ENCODE peak calls at places on chromosomes 5 and 9, in four cellular contexts. One of them, this sample, is unnamed.

GRCh38 chr5:172907657-172908056 is 51.6 kb upstream of the RPL26L1 start:
- DNase-seq in NCI-H1694: no peak
- DNase-seq in activated CD4-positive, alpha-beta T cell treated with anti-CD3 and anti-CD28 coated beads for 1 hour: no peak
- DNase-seq in T-helper 2 cell: no peak
- DNase-seq in this sample: no peak

GRCh38 chr5:140258016-140258415 is 44.9 kb downstream of the PFDN1 start:
- DNase-seq in NCI-H1694: no peak
- DNase-seq in T-helper 2 cell: no peak
- DNase-seq in activated CD4-positive, alpha-beta T cell treated with anti-CD3 and anti-CD28 coated beads for 1 hour: no peak
- DNase-seq in this sample: no peak

GRCh38 chr5:139740138-139740992 is 55.2 kb upstream of the PSD2 start:
- DNase-seq in T-helper 2 cell: no peak
- DNase-seq in NCI-H1694: peak; percentile 31
- DNase-seq in activated CD4-positive, alpha-beta T cell treated with anti-CD3 and anti-CD28 coated beads for 1 hour: no peak
- DNase-seq in this sample: no peak

GRCh38 chr5:39399135-39400036 is 25.4 kb downstream of the DAB2 start:
- DNase-seq in NCI-H1694: no peak
- DNase-seq in T-helper 2 cell: no peak
- DNase-seq in activated CD4-positive, alpha-beta T cell treated with anti-CD3 and anti-CD28 coated beads for 1 hour: no peak
- DNase-seq in this sample: no peak

GRCh38 chr9:124037790-124038189 is 26.2 kb downstream of the LHX2 start:
- DNase-seq in NCI-H1694: no peak
- DNase-seq in activated CD4-positive, alpha-beta T cell treated with anti-CD3 and anti-CD28 coated beads for 1 hour: no peak
- DNase-seq in T-helper 2 cell: no peak
- DNase-seq in this sample: no peak

GRCh38 chr9:101119206-101119819 is 90.8 kb downstream of the PLPPR1 start:
- DNase-seq in T-helper 2 cell: no peak
- DNase-seq in NCI-H1694: peak; percentile 60
- DNase-seq in activated CD4-positive, alpha-beta T cell treated with anti-CD3 and anti-CD28 coated beads for 1 hour: no peak
- DNase-seq in this sample: no peak

GRCh38 chr9:120440791-120441190 is 139.2 kb downstream of the CDK5RAP2 start:
- DNase-seq in NCI-H1694: no peak
- DNase-seq in activated CD4-positive, alpha-beta T cell treated with anti-CD3 and anti-CD28 coated beads for 1 hour: no peak
- DNase-seq in T-helper 2 cell: no peak
- DNase-seq in this sample: no peak

GRCh38 chr5:139664273-139664693 is 16.1 kb downstream of the CXXC5 start:
- DNase-seq in T-helper 2 cell: no peak
- DNase-seq in NCI-H1694: no peak
- DNase-seq in activated CD4-positive, alpha-beta T cell treated with anti-CD3 and anti-CD28 coated beads for 1 hour: no peak
- DNase-seq in this sample: no peak

GRCh38 chr5:113520429-113520828 is 6.9 kb downstream of the YTHDC2 start:
- DNase-seq in NCI-H1694: no peak
- DNase-seq in activated CD4-positive, alpha-beta T cell treated with anti-CD3 and anti-CD28 coated beads for 1 hour: no peak
- DNase-seq in T-helper 2 cell: no peak
- DNase-seq in this sample: no peak

GRCh38 chr5:35608881-35609779 is 8.5 kb upstream of the SPEF2 start:
- DNase-seq in activated CD4-positive, alpha-beta T cell treated with anti-CD3 and anti-CD28 coated beads for 1 hour: no peak
- DNase-seq in NCI-H1694: no peak
- DNase-seq in T-helper 2 cell: no peak
- DNase-seq in this sample: no peak

GRCh38 chr9:88173378-88173999 is 35.2 kb upstream of the SPATA31C2 start:
- DNase-seq in NCI-H1694: peak; percentile 57
- DNase-seq in T-helper 2 cell: no peak
- DNase-seq in activated CD4-positive, alpha-beta T cell treated with anti-CD3 and anti-CD28 coated beads for 1 hour: peak; percentile 23
- DNase-seq in this sample: no peak

GRCh38 chr5:8522635-8523034 is 653.7 kb downstream of the MTRR start:
- DNase-seq in T-helper 2 cell: no peak
- DNase-seq in activated CD4-positive, alpha-beta T cell treated with anti-CD3 and anti-CD28 coated beads for 1 hour: no peak
- DNase-seq in NCI-H1694: no peak
- DNase-seq in this sample: no peak

GRCh38 chr5:55613112-55613868 is 78.5 kb upstream of the PLPP1 start:
- DNase-seq in activated CD4-positive, alpha-beta T cell treated with anti-CD3 and anti-CD28 coated beads for 1 hour: no peak
- DNase-seq in T-helper 2 cell: no peak
- DNase-seq in NCI-H1694: no peak
- DNase-seq in this sample: no peak

GRCh38 chr5:135737701-135738563 is 96.5 kb upstream of the SLC25A48 start:
- DNase-seq in T-helper 2 cell: no peak
- DNase-seq in activated CD4-positive, alpha-beta T cell treated with anti-CD3 and anti-CD28 coated beads for 1 hour: no peak
- DNase-seq in NCI-H1694: no peak
- DNase-seq in this sample: peak; percentile 77

GRCh38 chr5:35308391-35308790 is 78.1 kb upstream of the PRLR start:
- DNase-seq in T-helper 2 cell: no peak
- DNase-seq in activated CD4-positive, alpha-beta T cell treated with anti-CD3 and anti-CD28 coated beads for 1 hour: no peak
- DNase-seq in NCI-H1694: peak; percentile 43
- DNase-seq in this sample: no peak

GRCh38 chr5:14351845-14352712 is 208.9 kb downstream of the TRIO start:
- DNase-seq in activated CD4-positive, alpha-beta T cell treated with anti-CD3 and anti-CD28 coated beads for 1 hour: peak; percentile 42
- DNase-seq in T-helper 2 cell: peak; percentile 25
- DNase-seq in NCI-H1694: peak; percentile 85
- DNase-seq in this sample: no peak

GRCh38 chr5:77437194-77437593 is 54.9 kb downstream of the WDR41 start:
- DNase-seq in activated CD4-positive, alpha-beta T cell treated with anti-CD3 and anti-CD28 coated beads for 1 hour: no peak
- DNase-seq in NCI-H1694: peak; percentile 15
- DNase-seq in T-helper 2 cell: no peak
- DNase-seq in this sample: no peak

GRCh38 chr5:417765-418559 is 25.0 kb upstream of the EXOC3 start:
- DNase-seq in activated CD4-positive, alpha-beta T cell treated with anti-CD3 and anti-CD28 coated beads for 1 hour: no peak
- DNase-seq in NCI-H1694: no peak
- DNase-seq in T-helper 2 cell: no peak
- DNase-seq in this sample: no peak

GRCh38 chr5:167950126-167950721 is 341.2 kb upstream of the WWC1 start:
- DNase-seq in activated CD4-positive, alpha-beta T cell treated with anti-CD3 and anti-CD28 coated beads for 1 hour: no peak
- DNase-seq in T-helper 2 cell: no peak
- DNase-seq in NCI-H1694: no peak
- DNase-seq in this sample: no peak

GRCh38 chr5:167642779-167643517 is 648.5 kb upstream of the WWC1 start:
- DNase-seq in activated CD4-positive, alpha-beta T cell treated with anti-CD3 and anti-CD28 coated beads for 1 hour: no peak
- DNase-seq in NCI-H1694: no peak
- DNase-seq in T-helper 2 cell: no peak
- DNase-seq in this sample: no peak

GRCh38 chr5:61327761-61328753 is 4.0 kb upstream of the ZSWIM6 start:
- DNase-seq in activated CD4-positive, alpha-beta T cell treated with anti-CD3 and anti-CD28 coated beads for 1 hour: no peak
- DNase-seq in T-helper 2 cell: no peak
- DNase-seq in NCI-H1694: no peak
- DNase-seq in this sample: no peak

GRCh38 chr5:131677115-131677514 is 42.1 kb upstream of the RAPGEF6 start:
- DNase-seq in activated CD4-positive, alpha-beta T cell treated with anti-CD3 and anti-CD28 coated beads for 1 hour: no peak
- DNase-seq in NCI-H1694: no peak
- DNase-seq in T-helper 2 cell: no peak
- DNase-seq in this sample: no peak

GRCh38 chr9:104855837-104856236 is 72.1 kb downstream of the ABCA1 start:
- DNase-seq in T-helper 2 cell: no peak
- DNase-seq in activated CD4-positive, alpha-beta T cell treated with anti-CD3 and anti-CD28 coated beads for 1 hour: no peak
- DNase-seq in NCI-H1694: no peak
- DNase-seq in this sample: no peak

This sample was measured in esophagus muscularis mucosa.